ENCODE peak calls at places on chromosomes 16 and 17, in five cellular contexts. U is suprapubic skin, W is ELR, K is NCI-H460, N is NCI-H69. J is an unnamed sample.

GRCh38 chr17:22277595-22277994 is 585.3 kb downstream of the KCNJ18 start:
- DNase-seq in W (no peak), K (no peak), U (peak), N (no peak), J (no peak)

GRCh38 chr17:48113201-48113676 is 5.7 kb downstream of the SNX11 start:
- DNase-seq in K (no peak), U (no peak), N (no peak), W (no peak), J (no peak)

GRCh38 chr16:22728167-22728836 is 85.7 kb upstream of the HS3ST2 start:
- DNase-seq in U (no peak), N (no peak), K (no peak), W (no peak), J (no peak)

GRCh38 chr16:51328708-51329107 is 177.6 kb upstream of the SALL1 start:
- DNase-seq in N (no peak), W (no peak), U (no peak), K (no peak), J (no peak)

GRCh38 chr17:77873518-77874302 is 84.8 kb upstream of the TNRC6C start:
- DNase-seq in N (no peak), W (no peak), K (no peak), U (no peak), J (no peak)

GRCh38 chr17:82848022-82848592 is 8.3 kb upstream of the ZNF750 start:
- DNase-seq in N (peak), U (no peak), K (no peak), W (peak), J (no peak)

GRCh38 chr16:54507091-54507490 is 220.5 kb upstream of the IRX3 start:
- DNase-seq in W (no peak), U (no peak), N (peak), K (no peak), J (no peak)

GRCh38 chr16:53911506-53911905 is 207.6 kb downstream of the FTO start:
- DNase-seq in W (no peak), K (peak), N (peak), U (no peak), J (no peak)

GRCh38 chr17:59378621-59379194 is 47.3 kb downstream of the YPEL2 start:
- DNase-seq in U (no peak), K (no peak), W (peak), N (peak), J (peak)

GRCh38 chr16:26809461-26809860 is 257.3 kb upstream of the C16orf82 start:
- DNase-seq in K (no peak), W (no peak), N (no peak), U (no peak), J (no peak)

GRCh38 chr16:58451945-58452401 is 48.0 kb upstream of the NDRG4 start:
- DNase-seq in W (peak), K (no peak), U (no peak), N (peak), J (peak)

GRCh38 chr17:21294321-21295035 is 10.0 kb downstream of the MAP2K3 start:
- DNase-seq in U (no peak), W (no peak), K (no peak), N (no peak), J (no peak)

GRCh38 chr17:53142890-53143289 is 679.8 kb upstream of the KIF2B start:
- DNase-seq in U (no peak), W (peak), K (peak), N (peak), J (no peak)

GRCh38 chr16:8627456-8627855 is 6.0 kb downstream of the METTL22 start:
- DNase-seq in U (no peak), N (no peak), W (no peak), K (no peak), J (no peak)

GRCh38 chr17:63476857-63477470 is at the start of gene ACE:
- DNase-seq in N (peak), K (no peak), U (no peak), W (peak), J (peak)

GRCh38 chr17:19645608-19646250 is 2.8 kb upstream of the ALDH3A2 start:
- DNase-seq in U (no peak), W (peak), N (peak), K (no peak), J (peak)

GRCh38 chr16:80804061-80804450 is 342 bp downstream of the CDYL2 start:
- DNase-seq in U (no peak), K (no peak), W (peak), N (peak), J (peak)

GRCh38 chr17:1068356-1068755 is 71.4 kb downstream of the TIMM22 start:
- DNase-seq in K (no peak), N (no peak), U (no peak), W (no peak), J (no peak)

GRCh38 chr17:59371426-59372099 is 40.1 kb downstream of the YPEL2 start:
- DNase-seq in U (peak), W (no peak), K (no peak), N (peak), J (no peak)